ENCODE peak calls at places on chromosome 15, in six cellular contexts. One of them, this sample, is unnamed.

GRCh38 chr15:57540736-57541135 is 51.0 kb upstream of the MYZAP start:
- DNase-seq in iPS-NIHi11: no peak
- DNase-seq in IMR-90: no peak
- DNase-seq in activated T-helper 1 cell treated with anti-CD3 and anti-CD28 coated beads, Interleukin-2, amount 50 U/mL, for 16 hours: no peak
- DNase-seq in NCI-H1105: no peak
- DNase-seq in colonic mucosa: no peak
- DNase-seq in this sample: no peak

GRCh38 chr15:31472636-31473383 is 146.2 kb downstream of the KLF13 start:
- DNase-seq in iPS-NIHi11: peak; percentile 46
- DNase-seq in IMR-90: peak; percentile 64
- DNase-seq in activated T-helper 1 cell treated with anti-CD3 and anti-CD28 coated beads, Interleukin-2, amount 50 U/mL, for 16 hours: no peak
- DNase-seq in NCI-H1105: no peak
- DNase-seq in colonic mucosa: no peak
- DNase-seq in this sample: no peak

GRCh38 chr15:89088605-89089315 is 504 bp downstream of the ABHD2 start:
- DNase-seq in iPS-NIHi11: peak; percentile 28
- DNase-seq in IMR-90: peak; percentile 34
- DNase-seq in activated T-helper 1 cell treated with anti-CD3 and anti-CD28 coated beads, Interleukin-2, amount 50 U/mL, for 16 hours: no peak
- DNase-seq in NCI-H1105: no peak
- DNase-seq in colonic mucosa: peak; percentile 55
- DNase-seq in this sample: peak; percentile 79

GRCh38 chr15:42984534-42985034 is 64.0 kb upstream of the TTBK2 start:
- DNase-seq in iPS-NIHi11: no peak
- DNase-seq in IMR-90: no peak
- DNase-seq in activated T-helper 1 cell treated with anti-CD3 and anti-CD28 coated beads, Interleukin-2, amount 50 U/mL, for 16 hours: no peak
- DNase-seq in NCI-H1105: no peak
- DNase-seq in colonic mucosa: no peak
- DNase-seq in this sample: no peak

GRCh38 chr15:95922431-95922830 is 408.1 kb upstream of the NR2F2 start:
- DNase-seq in iPS-NIHi11: no peak
- DNase-seq in IMR-90: no peak
- DNase-seq in activated T-helper 1 cell treated with anti-CD3 and anti-CD28 coated beads, Interleukin-2, amount 50 U/mL, for 16 hours: no peak
- DNase-seq in NCI-H1105: no peak
- DNase-seq in colonic mucosa: no peak
- DNase-seq in this sample: no peak

GRCh38 chr15:89114974-89115373 is 26.7 kb downstream of the ABHD2 start:
- DNase-seq in iPS-NIHi11: peak; percentile 19
- DNase-seq in IMR-90: peak; percentile 84
- DNase-seq in activated T-helper 1 cell treated with anti-CD3 and anti-CD28 coated beads, Interleukin-2, amount 50 U/mL, for 16 hours: no peak
- DNase-seq in NCI-H1105: peak; percentile 57
- DNase-seq in colonic mucosa: no peak
- DNase-seq in this sample: peak; percentile 77

GRCh38 chr15:94749848-94750617 is 518.7 kb downstream of the MCTP2 start:
- DNase-seq in iPS-NIHi11: no peak
- DNase-seq in IMR-90: no peak
- DNase-seq in activated T-helper 1 cell treated with anti-CD3 and anti-CD28 coated beads, Interleukin-2, amount 50 U/mL, for 16 hours: no peak
- DNase-seq in NCI-H1105: no peak
- DNase-seq in colonic mucosa: no peak
- DNase-seq in this sample: peak; percentile 3

GRCh38 chr15:72782993-72783562 is 480 bp downstream of the ADPGK start:
- DNase-seq in iPS-NIHi11: no peak
- DNase-seq in IMR-90: peak; percentile 27
- DNase-seq in activated T-helper 1 cell treated with anti-CD3 and anti-CD28 coated beads, Interleukin-2, amount 50 U/mL, for 16 hours: no peak
- DNase-seq in NCI-H1105: peak; percentile 40
- DNase-seq in colonic mucosa: peak; percentile 52
- DNase-seq in this sample: no peak

GRCh38 chr15:75107905-75108838 is 84.8 kb downstream of the PPCDC start:
- DNase-seq in iPS-NIHi11: no peak
- DNase-seq in IMR-90: peak; percentile 91
- DNase-seq in activated T-helper 1 cell treated with anti-CD3 and anti-CD28 coated beads, Interleukin-2, amount 50 U/mL, for 16 hours: no peak
- DNase-seq in NCI-H1105: no peak
- DNase-seq in colonic mucosa: peak; percentile 33
- DNase-seq in this sample: no peak

GRCh38 chr15:42729409-42729808 is 7.5 kb downstream of the CDAN1 start:
- DNase-seq in iPS-NIHi11: no peak
- DNase-seq in IMR-90: no peak
- DNase-seq in activated T-helper 1 cell treated with anti-CD3 and anti-CD28 coated beads, Interleukin-2, amount 50 U/mL, for 16 hours: no peak
- DNase-seq in NCI-H1105: no peak
- DNase-seq in colonic mucosa: no peak
- DNase-seq in this sample: no peak

GRCh38 chr15:41772720-41773331 is 1.5 kb upstream of the MAPKBP1 start:
- DNase-seq in iPS-NIHi11: peak; percentile 66
- DNase-seq in IMR-90: peak; percentile 80
- DNase-seq in activated T-helper 1 cell treated with anti-CD3 and anti-CD28 coated beads, Interleukin-2, amount 50 U/mL, for 16 hours: peak; percentile 9
- DNase-seq in NCI-H1105: peak; percentile 7
- DNase-seq in colonic mucosa: peak; percentile 48
- DNase-seq in this sample: peak; percentile 54

GRCh38 chr15:58551764-58552504 is 120.1 kb downstream of the LIPC start:
- DNase-seq in iPS-NIHi11: no peak
- DNase-seq in IMR-90: peak; percentile 96
- DNase-seq in activated T-helper 1 cell treated with anti-CD3 and anti-CD28 coated beads, Interleukin-2, amount 50 U/mL, for 16 hours: no peak
- DNase-seq in NCI-H1105: no peak
- DNase-seq in colonic mucosa: peak; percentile 81
- DNase-seq in this sample: no peak

GRCh38 chr15:84023636-84024035 is 211.9 kb upstream of the GOLGA6L4 start:
- DNase-seq in iPS-NIHi11: peak; percentile 43
- DNase-seq in IMR-90: peak; percentile 45
- DNase-seq in activated T-helper 1 cell treated with anti-CD3 and anti-CD28 coated beads, Interleukin-2, amount 50 U/mL, for 16 hours: no peak
- DNase-seq in NCI-H1105: no peak
- DNase-seq in colonic mucosa: peak; percentile 26
- DNase-seq in this sample: peak; percentile 42

GRCh38 chr15:63191895-63192603 is 2.6 kb downstream of the RAB8B start:
- DNase-seq in iPS-NIHi11: no peak
- DNase-seq in IMR-90: no peak
- DNase-seq in activated T-helper 1 cell treated with anti-CD3 and anti-CD28 coated beads, Interleukin-2, amount 50 U/mL, for 16 hours: no peak
- DNase-seq in NCI-H1105: no peak
- DNase-seq in colonic mucosa: no peak
- DNase-seq in this sample: no peak